ENCODE peak calls at places on chromosome 20, in seven cellular contexts. One of them, this sample, is unnamed.

GRCh38 chr20:63178889-63179751 is 36.8 kb downstream of the YTHDF1 start:
- DNase-seq in DMS 273 treated with DMSO at 0.1 percent for 48 hours: peak; percentile 16
- DNase-seq in mucosa of descending colon: peak; percentile 35
- DNase-seq in EL: peak; percentile 43
- DNase-seq in IMR-90: peak; percentile 4
- DNase-seq in activated T-helper 1 cell treated with anti-CD3 and anti-CD28 coated beads, Interleukin-12 subunit alpha, Interleukin-12 subunit beta, Interleukin-2, Interleukin-4 antibody, amounts not matched to agents 30 ng/mL and 10 ng/mL and 1 ng/mL, durations not matched to agents 14 hours and 24 hours and 36 hours: peak; percentile 33
- DNase-seq in stimulated activated CD8-positive, alpha-beta memory T cell treated with anti-CD3 and anti-CD28 coated beads, Interleukin-15, amount 100 ng/mL, for 1 hour: peak; percentile 60
- DNase-seq in this sample: no peak

GRCh38 chr20:47768016-47768953 is 17.0 kb downstream of the SULF2 start:
- DNase-seq in DMS 273 treated with DMSO at 0.1 percent for 48 hours: no peak
- DNase-seq in mucosa of descending colon: peak; percentile 69
- DNase-seq in EL: no peak
- DNase-seq in IMR-90: no peak
- DNase-seq in activated T-helper 1 cell treated with anti-CD3 and anti-CD28 coated beads, Interleukin-12 subunit alpha, Interleukin-12 subunit beta, Interleukin-2, Interleukin-4 antibody, amounts not matched to agents 30 ng/mL and 10 ng/mL and 1 ng/mL, durations not matched to agents 14 hours and 24 hours and 36 hours: no peak
- DNase-seq in stimulated activated CD8-positive, alpha-beta memory T cell treated with anti-CD3 and anti-CD28 coated beads, Interleukin-15, amount 100 ng/mL, for 1 hour: no peak
- DNase-seq in this sample: no peak

GRCh38 chr20:9628166-9628565 is 113.8 kb downstream of the LAMP5 start:
- DNase-seq in DMS 273 treated with DMSO at 0.1 percent for 48 hours: no peak
- DNase-seq in mucosa of descending colon: no peak
- DNase-seq in EL: no peak
- DNase-seq in IMR-90: no peak
- DNase-seq in activated T-helper 1 cell treated with anti-CD3 and anti-CD28 coated beads, Interleukin-12 subunit alpha, Interleukin-12 subunit beta, Interleukin-2, Interleukin-4 antibody, amounts not matched to agents 30 ng/mL and 10 ng/mL and 1 ng/mL, durations not matched to agents 14 hours and 24 hours and 36 hours: no peak
- DNase-seq in stimulated activated CD8-positive, alpha-beta memory T cell treated with anti-CD3 and anti-CD28 coated beads, Interleukin-15, amount 100 ng/mL, for 1 hour: no peak
- DNase-seq in this sample: no peak

GRCh38 chr20:2752631-2753455 is 47.6 kb downstream of the CPXM1 start:
- DNase-seq in DMS 273 treated with DMSO at 0.1 percent for 48 hours: no peak
- DNase-seq in mucosa of descending colon: peak; percentile 26
- DNase-seq in EL: peak; percentile 51
- DNase-seq in IMR-90: peak; percentile 30
- DNase-seq in activated T-helper 1 cell treated with anti-CD3 and anti-CD28 coated beads, Interleukin-12 subunit alpha, Interleukin-12 subunit beta, Interleukin-2, Interleukin-4 antibody, amounts not matched to agents 30 ng/mL and 10 ng/mL and 1 ng/mL, durations not matched to agents 14 hours and 24 hours and 36 hours: no peak
- DNase-seq in stimulated activated CD8-positive, alpha-beta memory T cell treated with anti-CD3 and anti-CD28 coated beads, Interleukin-15, amount 100 ng/mL, for 1 hour: no peak
- DNase-seq in this sample: no peak

GRCh38 chr20:15673206-15673605 is 900.0 kb downstream of the KIF16B start:
- DNase-seq in DMS 273 treated with DMSO at 0.1 percent for 48 hours: no peak
- DNase-seq in mucosa of descending colon: no peak
- DNase-seq in EL: peak; percentile 93
- DNase-seq in IMR-90: peak; percentile 86
- DNase-seq in activated T-helper 1 cell treated with anti-CD3 and anti-CD28 coated beads, Interleukin-12 subunit alpha, Interleukin-12 subunit beta, Interleukin-2, Interleukin-4 antibody, amounts not matched to agents 30 ng/mL and 10 ng/mL and 1 ng/mL, durations not matched to agents 14 hours and 24 hours and 36 hours: no peak
- DNase-seq in stimulated activated CD8-positive, alpha-beta memory T cell treated with anti-CD3 and anti-CD28 coated beads, Interleukin-15, amount 100 ng/mL, for 1 hour: no peak
- DNase-seq in this sample: peak; percentile 69

GRCh38 chr20:62320581-62321354 is 18.0 kb downstream of the ADRM1 start:
- DNase-seq in DMS 273 treated with DMSO at 0.1 percent for 48 hours: no peak
- DNase-seq in mucosa of descending colon: no peak
- DNase-seq in EL: no peak
- DNase-seq in IMR-90: no peak
- DNase-seq in activated T-helper 1 cell treated with anti-CD3 and anti-CD28 coated beads, Interleukin-12 subunit alpha, Interleukin-12 subunit beta, Interleukin-2, Interleukin-4 antibody, amounts not matched to agents 30 ng/mL and 10 ng/mL and 1 ng/mL, durations not matched to agents 14 hours and 24 hours and 36 hours: no peak
- DNase-seq in stimulated activated CD8-positive, alpha-beta memory T cell treated with anti-CD3 and anti-CD28 coated beads, Interleukin-15, amount 100 ng/mL, for 1 hour: no peak
- DNase-seq in this sample: no peak

GRCh38 chr20:44983095-44983674 is 16.9 kb downstream of the STK4 start:
- DNase-seq in DMS 273 treated with DMSO at 0.1 percent for 48 hours: no peak
- DNase-seq in mucosa of descending colon: no peak
- DNase-seq in EL: no peak
- DNase-seq in IMR-90: no peak
- DNase-seq in activated T-helper 1 cell treated with anti-CD3 and anti-CD28 coated beads, Interleukin-12 subunit alpha, Interleukin-12 subunit beta, Interleukin-2, Interleukin-4 antibody, amounts not matched to agents 30 ng/mL and 10 ng/mL and 1 ng/mL, durations not matched to agents 14 hours and 24 hours and 36 hours: no peak
- DNase-seq in stimulated activated CD8-positive, alpha-beta memory T cell treated with anti-CD3 and anti-CD28 coated beads, Interleukin-15, amount 100 ng/mL, for 1 hour: no peak
- DNase-seq in this sample: no peak

GRCh38 chr20:51318058-51318960 is 224.2 kb downstream of the NFATC2 start:
- DNase-seq in DMS 273 treated with DMSO at 0.1 percent for 48 hours: no peak
- DNase-seq in mucosa of descending colon: peak; percentile 93
- DNase-seq in EL: peak; percentile 31
- DNase-seq in IMR-90: no peak
- DNase-seq in activated T-helper 1 cell treated with anti-CD3 and anti-CD28 coated beads, Interleukin-12 subunit alpha, Interleukin-12 subunit beta, Interleukin-2, Interleukin-4 antibody, amounts not matched to agents 30 ng/mL and 10 ng/mL and 1 ng/mL, durations not matched to agents 14 hours and 24 hours and 36 hours: peak; percentile 12
- DNase-seq in stimulated activated CD8-positive, alpha-beta memory T cell treated with anti-CD3 and anti-CD28 coated beads, Interleukin-15, amount 100 ng/mL, for 1 hour: peak; percentile 13
- DNase-seq in this sample: no peak

This sample was measured in non-pigmented ciliary epithelial cell.